ENCODE peak calls at places on chromosome 1, in four cellular contexts. J is H1, C is HepG2, R is K562. U is an unnamed sample.

GRCh38 chr1:192724670-192725069 is 84.2 kb upstream of the RGS2 start:
- DNase-seq in J (no peak), C (no peak), R (no peak), U (no peak)

GRCh38 chr1:62621907-62622306 is 24.6 kb downstream of the ANGPTL3 start:
- DNase-seq in C (peak; percentile 98), J (no peak), R (peak; percentile 44), U (peak; percentile 8)

GRCh38 chr1:158035976-158036583 is 42.6 kb downstream of the KIRREL1 start:
- DNase-seq in C (peak; percentile 5), R (no peak), J (no peak), U (peak; percentile 28)

GRCh38 chr1:164659621-164660414 is 100.8 kb downstream of the PBX1 start:
- DNase-seq in C (no peak), R (no peak), J (no peak), U (peak; percentile 33)

GRCh38 chr1:169452921-169453320 is 25.6 kb upstream of the CCDC181 start:
- DNase-seq in J (no peak), C (no peak), R (no peak), U (no peak)

GRCh38 chr1:107529511-107530149 is 388.8 kb downstream of the NTNG1 start:
- DNase-seq in J (no peak), C (peak; percentile 64), R (peak; percentile 48), U (no peak)

GRCh38 chr1:86466986-86467385 is 1.7 kb upstream of the CLCA1 start:
- DNase-seq in R (no peak), J (no peak), C (no peak), U (no peak)

GRCh38 chr1:48182441-48182840 is 40.1 kb upstream of the SLC5A9 start:
- DNase-seq in J (no peak), R (no peak), C (no peak), U (no peak)

GRCh38 chr1:222926566-222926965 is 111.7 kb downstream of the DISP1 start:
- DNase-seq in J (no peak), R (no peak), C (no peak), U (no peak)

GRCh38 chr1:209882942-209883340 is 55.1 kb upstream of the SYT14 start:
- DNase-seq in C (no peak), R (no peak), J (no peak), U (no peak)

GRCh38 chr1:196412326-196412725 is 195.9 kb downstream of the KCNT2 start:
- DNase-seq in J (no peak), C (no peak), R (no peak), U (no peak)

GRCh38 chr1:42052300-42052699 is 100.9 kb upstream of the GUCA2B start:
- DNase-seq in C (no peak), J (no peak), R (no peak), U (no peak)

GRCh38 chr1:30511563-30512252 is 211.7 kb downstream of the MATN1 start:
- DNase-seq in J (peak; percentile 41), C (no peak), R (no peak), U (no peak)

GRCh38 chr1:100861379-100861778 is 33.3 kb downstream of the EXTL2 start:
- DNase-seq in J (no peak), C (no peak), R (no peak), U (no peak)

GRCh38 chr1:208686592-208686991 is 442.4 kb upstream of the PLXNA2 start:
- DNase-seq in J (no peak), C (no peak), R (no peak), U (no peak)

GRCh38 chr1:100847481-100847880 is 47.2 kb downstream of the EXTL2 start:
- DNase-seq in R (no peak), C (no peak), J (no peak), U (no peak)

GRCh38 chr1:51331206-51332100 is 1.1 kb upstream of the TTC39A start:
- DNase-seq in C (peak; percentile 62), J (no peak), R (peak; percentile 93), U (peak; percentile 55)

GRCh38 chr1:54545916-54546635 is 2.0 kb upstream of the ACOT11 start:
- DNase-seq in R (no peak), J (no peak), C (no peak), U (no peak)
- TF ChIP-seq FOSL1 in R (no peak), J (no peak), C (no peak), U (no peak)

GRCh38 chr1:109573785-109574184 is 25.4 kb downstream of the GNAI3 start:
- DNase-seq in R (no peak), C (no peak), J (no peak), U (no peak)

GRCh38 chr1:109567823-109568222 is 19.4 kb downstream of the GNAI3 start:
- DNase-seq in R (no peak), J (no peak), C (no peak), U (no peak)

GRCh38 chr1:109569323-109569722 is 20.9 kb downstream of the GNAI3 start:
- DNase-seq in J (no peak), C (no peak), R (no peak), U (no peak)

GRCh38 chr1:109566982-109567381 is 18.6 kb downstream of the GNAI3 start:
- DNase-seq in R (no peak), J (no peak), C (no peak), U (no peak)

GRCh38 chr1:109570414-109570813 is 22.0 kb downstream of the GNAI3 start:
- DNase-seq in C (no peak), R (no peak), J (no peak), U (no peak)
- TF ChIP-seq SIN3A in C (no peak), R (no peak), J (no peak), U (no peak)

GRCh38 chr1:115807723-115808122 is 33.2 kb downstream of the NHLH2 start:
- DNase-seq in J (peak; percentile 70), C (peak; percentile 64), R (peak; percentile 65), U (peak; percentile 78)

GRCh38 chr1:115810609-115811008 is 30.3 kb downstream of the NHLH2 start:
- DNase-seq in R (no peak), C (no peak), J (no peak), U (no peak)

GRCh38 chr1:115813735-115814134 is 27.2 kb downstream of the NHLH2 start:
- DNase-seq in R (no peak), C (no peak), J (no peak), U (no peak)

GRCh38 chr1:115811140-115811828 is 29.6 kb downstream of the NHLH2 start:
- DNase-seq in R (no peak), C (no peak), J (no peak), U (no peak)

DNA sequence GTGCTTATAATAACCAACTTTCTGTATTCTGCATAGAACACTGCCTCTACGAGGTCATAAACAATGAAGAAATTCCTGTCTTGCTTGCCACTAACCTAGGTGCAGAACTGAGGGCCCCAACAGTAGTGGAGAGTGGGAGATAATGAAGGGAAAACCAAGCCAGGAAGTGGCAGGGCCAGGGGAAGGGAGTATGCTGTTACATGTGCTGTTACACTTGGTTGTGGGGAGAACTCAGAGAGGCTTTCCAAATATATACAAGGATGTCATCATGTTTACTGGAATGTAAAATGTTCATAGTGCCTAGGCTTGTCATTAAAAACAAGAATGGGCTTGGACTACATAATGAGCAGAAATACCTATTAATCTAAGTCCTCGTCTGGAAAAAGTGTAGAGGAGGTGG is 31.1 kb downstream of the NHLH2 start:
- DNase-seq in C (no peak), R (no peak), J (no peak), U (no peak)
- TF ChIP-seq FOSL1 in C (no peak), R (no peak), J (no peak), U (no peak)

GRCh38 chr1:182339684-182340083 is 51.9 kb downstream of the GLUL start:
- DNase-seq in J (no peak), R (no peak), C (no peak), U (no peak)

GRCh38 chr1:182337736-182338571 is 53.6 kb downstream of the GLUL start:
- DNase-seq in C (no peak), J (no peak), R (peak; percentile 90), U (no peak)

GRCh38 chr1:182338806-182339370 is 52.7 kb downstream of the GLUL start:
- DNase-seq in C (no peak), R (peak; percentile 72), J (no peak), U (no peak)

GRCh38 chr1:182335771-182336170 is 55.8 kb downstream of the GLUL start:
- DNase-seq in C (no peak), R (no peak), J (no peak), U (no peak)

DNA sequence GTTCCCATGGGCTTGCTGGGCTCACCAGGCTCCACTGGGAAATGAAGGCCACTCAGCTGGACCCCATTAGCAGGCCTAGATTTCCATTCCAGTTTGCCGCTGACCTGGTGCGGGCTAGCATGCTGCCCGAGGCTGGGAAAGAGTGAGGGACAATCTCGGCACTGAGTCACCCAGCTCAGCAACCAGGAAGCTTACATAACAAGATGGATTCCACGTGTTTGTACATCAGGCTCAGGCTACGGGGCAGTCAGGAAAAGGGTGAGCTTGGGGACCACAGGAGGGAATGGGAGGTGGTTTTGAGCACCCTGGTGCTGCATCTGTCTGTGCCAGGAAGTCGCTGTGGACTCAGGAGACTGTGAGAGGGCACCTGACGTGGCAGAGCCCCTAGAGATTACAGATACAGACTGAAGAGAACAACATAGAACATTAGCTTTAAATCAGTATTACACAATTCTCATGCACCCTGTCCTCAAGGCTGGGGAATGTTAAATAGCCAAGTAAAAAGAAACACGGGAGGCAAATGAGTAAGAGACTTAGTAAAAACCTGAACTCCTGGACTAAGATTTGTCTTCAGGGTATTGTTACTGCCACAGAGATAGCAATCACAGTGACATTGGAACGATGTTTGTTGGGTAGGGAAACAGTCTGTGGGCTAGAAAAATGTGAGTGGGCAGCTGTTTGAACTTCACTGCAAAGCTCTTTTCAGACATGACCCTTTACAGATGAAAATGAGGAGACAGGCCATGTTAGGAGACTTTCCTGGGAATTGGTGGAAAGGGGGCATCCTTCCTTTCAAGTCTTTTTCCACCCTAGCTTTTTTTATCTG is 51.1 kb downstream of the GLUL start:
- DNase-seq in R (peak; percentile 17), J (no peak), C (peak; percentile 37), U (no peak)
- TF ChIP-seq SIN3A in R (no peak), J (no peak), C (no peak), U (no peak)

DNA sequence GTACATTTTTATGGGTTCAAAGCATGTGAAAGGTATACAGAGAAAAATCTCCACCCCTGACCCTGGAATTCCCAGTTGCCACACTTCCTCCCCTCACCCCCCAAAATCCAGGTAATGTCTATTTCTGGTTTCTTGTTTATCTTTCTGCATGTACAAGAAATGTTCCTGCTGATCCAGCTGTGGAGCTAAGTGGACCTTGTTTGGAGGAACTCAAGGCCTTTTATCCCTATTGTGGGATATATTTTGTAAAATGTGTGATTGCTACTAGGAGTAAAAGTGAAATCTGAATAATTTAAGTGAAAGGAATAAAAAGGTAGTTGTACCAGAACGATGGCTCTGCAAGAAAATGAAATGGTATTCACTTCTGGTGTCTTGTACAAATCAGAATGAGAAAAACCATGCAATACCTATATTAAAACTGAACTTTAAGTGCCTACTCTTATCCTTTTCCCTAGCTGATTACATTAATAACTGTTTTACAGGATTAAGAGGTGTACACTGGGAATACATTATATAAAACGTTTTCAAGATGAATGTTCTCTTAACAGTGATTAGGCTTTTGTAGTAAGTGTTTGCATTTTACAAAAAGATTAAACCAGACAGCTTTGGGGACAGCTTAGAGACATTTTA is 3.1 kb downstream of the SPEN start:
- DNase-seq in J (peak; percentile 23), C (peak; percentile 44), R (no peak), U (no peak)
- TF ChIP-seq FOSL1 in J (no peak), C (no peak), R (no peak), U (no peak)